ENCODE peak calls at places on chromosome 7, in eight cellular contexts. T, I, W, N, Q, X, U and V are unnamed samples.

GRCh38 chr7:86942081-86942480 is 117.4 kb downstream of the ELAPOR2 start:
- DNase-seq in U (no peak), N (no peak), Q (no peak), T (no peak), I (no peak), W (no peak), X (no peak), V (no peak)

GRCh38 chr7:25940086-25940906 is 211.7 kb upstream of the NFE2L3 start:
- DNase-seq in U (no peak), Q (no peak), I (no peak), X (no peak), N (no peak), T (no peak), W (no peak), V (no peak)

GRCh38 chr7:147804032-147804431 is 786.5 kb upstream of the C7orf33 start:
- DNase-seq in T (no peak), Q (no peak), N (no peak), I (no peak), U (no peak), W (no peak), X (no peak), V (no peak)

GRCh38 chr7:9921326-9921725 is 1052.3 kb upstream of the PHF14 start:
- DNase-seq in W (no peak), T (no peak), N (no peak), X (no peak), I (no peak), Q (no peak), U (no peak), V (no peak)

GRCh38 chr7:66110861-66111260 is 3.8 kb upstream of the CRCP start:
- DNase-seq in N (no peak), Q (peak; percentile 17), I (no peak), U (no peak), T (no peak), X (no peak), W (no peak), V (no peak)

GRCh38 chr7:4131043-4131442 is 551.1 kb upstream of the FOXK1 start:
- DNase-seq in I (no peak), U (no peak), X (no peak), W (no peak), T (no peak), N (peak; percentile 24), Q (no peak), V (no peak)

GRCh38 chr7:99459087-99459486 is 6.9 kb downstream of the ATP5MF start:
- DNase-seq in Q (no peak), T (no peak), X (peak; percentile 19), W (no peak), U (no peak), I (no peak), N (no peak), V (peak; percentile 13)

GRCh38 chr7:69367785-69368184 is 230.5 kb upstream of the AUTS2 start:
- DNase-seq in T (no peak), U (no peak), I (no peak), Q (peak; percentile 36), W (no peak), X (no peak), N (no peak), V (no peak)

GRCh38 chr7:66903360-66904062 is 17.5 kb upstream of the TMEM248 start:
- DNase-seq in U (no peak), Q (no peak), I (no peak), X (no peak), W (no peak), T (no peak), N (no peak), V (no peak)

GRCh38 chr7:98107313-98107691 is 640 bp downstream of the LMTK2 start:
- DNase-seq in X (no peak), Q (no peak), I (no peak), W (no peak), T (no peak), N (no peak), U (peak; percentile 70), V (no peak)

GRCh38 chr7:95798401-95798930 is 26.1 kb downstream of the DYNC1I1 start:
- DNase-seq in W (no peak), N (no peak), T (no peak), Q (no peak), X (no peak), U (no peak), I (no peak), V (no peak)

GRCh38 chr7:128405345-128406146 is 4.2 kb downstream of the IMPDH1 start:
- DNase-seq in W (peak; percentile 64), X (peak; percentile 44), I (no peak), T (no peak), Q (no peak), U (peak; percentile 74), N (peak; percentile 82), V (peak; percentile 57)

GRCh38 chr7:35257251-35258124 is 3.6 kb upstream of the TBX20 start:
- DNase-seq in X (no peak), Q (no peak), I (no peak), T (no peak), N (no peak), U (no peak), W (no peak), V (no peak)

GRCh38 chr7:83486957-83487356 is 162.0 kb downstream of the SEMA3E start:
- DNase-seq in T (no peak), W (no peak), I (no peak), N (no peak), U (no peak), Q (no peak), X (no peak), V (no peak)

GRCh38 chr7:83484266-83484665 is 164.7 kb downstream of the SEMA3E start:
- DNase-seq in W (no peak), T (no peak), I (no peak), N (no peak), X (no peak), U (no peak), Q (no peak), V (no peak)

GRCh38 chr7:83486536-83486935 is 162.4 kb downstream of the SEMA3E start:
- DNase-seq in T (no peak), W (no peak), X (no peak), U (no peak), N (no peak), Q (no peak), I (no peak), V (no peak)
- H3K4me1 ChIP-seq in T (no peaks in the 10 kb centered on the region), W (no peaks in the 10 kb centered on the region), X (no peaks in the 10 kb centered on the region), U (no peaks in the 10 kb centered on the region), N (no peaks in the 10 kb centered on the region), Q (no peaks in the 10 kb centered on the region), I (peaks cover 3% of the 10 kb centered on the region), V (no peaks in the 10 kb centered on the region)

GRCh38 chr7:105088456-105088855 is 74.5 kb downstream of the KMT2E start:
- DNase-seq in T (no peak), W (no peak), I (no peak), X (no peak), N (no peak), U (no peak), Q (no peak), V (no peak)

GRCh38 chr7:105087981-105088380 is 74.0 kb downstream of the KMT2E start:
- DNase-seq in U (no peak), I (no peak), N (no peak), Q (no peak), T (no peak), X (no peak), W (no peak), V (no peak)

GRCh38 chr7:105084581-105084980 is 70.6 kb downstream of the KMT2E start:
- DNase-seq in I (no peak), Q (no peak), W (no peak), U (no peak), X (no peak), N (no peak), T (no peak), V (no peak)

DNA sequence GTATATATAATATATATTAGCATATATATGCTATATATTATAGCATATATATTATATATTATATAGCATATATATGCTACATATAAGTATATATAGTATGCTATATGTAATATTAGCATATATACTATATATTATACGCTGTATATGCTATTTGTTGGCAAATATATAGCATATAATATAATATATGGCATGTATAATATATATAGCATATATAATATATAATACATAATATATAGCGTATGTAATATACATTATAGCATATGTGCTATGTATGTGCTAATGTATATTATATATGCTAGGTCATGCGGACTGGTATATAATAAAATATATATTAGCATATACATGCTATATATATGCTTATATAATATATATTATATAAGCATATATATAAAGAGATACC is 72.8 kb downstream of the KMT2E start:
- DNase-seq in N (no peak), X (no peak), I (no peak), Q (no peak), W (no peak), T (no peak), U (no peak), V (no peak)
- H3K4me1 ChIP-seq in N (no peaks in the 10 kb centered on the region), X (no peaks in the 10 kb centered on the region), I (no peaks in the 10 kb centered on the region), Q (no peaks in the 10 kb centered on the region), W (no peaks in the 10 kb centered on the region), T (no peaks in the 10 kb centered on the region), U (no peaks in the 10 kb centered on the region), V (no peaks in the 10 kb centered on the region)

DNA sequence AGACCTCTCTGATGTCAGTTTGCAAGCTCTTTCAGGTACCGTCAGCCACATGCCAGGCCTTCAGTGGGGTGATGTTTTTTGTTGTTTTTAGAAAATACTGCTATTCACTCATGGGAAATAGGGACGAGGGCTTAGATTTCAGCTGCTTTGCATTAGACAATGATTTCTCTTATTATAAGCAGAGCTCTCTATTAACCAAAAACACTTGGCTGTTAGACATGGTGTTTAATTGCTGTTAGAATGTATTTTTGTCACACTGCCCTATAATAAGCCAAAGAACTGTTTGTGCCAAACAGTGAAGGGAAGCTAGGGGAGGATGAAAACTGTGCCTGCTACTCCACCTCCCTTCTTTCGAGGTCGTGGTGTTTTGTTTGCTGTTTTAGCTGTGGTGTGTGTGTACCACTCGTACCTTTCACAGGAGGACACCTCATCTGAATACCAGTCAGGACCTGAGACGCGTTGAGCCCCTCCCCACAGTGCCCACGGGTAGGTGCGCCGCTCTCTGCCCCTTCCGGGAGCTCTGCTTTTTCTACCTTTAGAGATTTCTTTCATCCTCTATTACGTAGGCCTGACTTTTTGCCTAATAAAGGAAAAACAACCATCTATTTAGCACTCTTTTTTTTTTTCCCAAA is 57.9 kb downstream of the CUX1 start:
- DNase-seq in N (no peak), W (no peak), Q (no peak), I (no peak), T (no peak), U (no peak), X (no peak), V (no peak)
- H3K4me1 ChIP-seq in N (peaks cover 4% of the 10 kb centered on the region), W (peaks cover 6% of the 10 kb centered on the region), Q (peaks cover 77% of the 10 kb centered on the region), I (peaks cover 11% of the 10 kb centered on the region), T (no peaks in the 10 kb centered on the region), U (peaks cover 20% of the 10 kb centered on the region), X (no peaks in the 10 kb centered on the region), V (peaks cover 6% of the 10 kb centered on the region)

DNA sequence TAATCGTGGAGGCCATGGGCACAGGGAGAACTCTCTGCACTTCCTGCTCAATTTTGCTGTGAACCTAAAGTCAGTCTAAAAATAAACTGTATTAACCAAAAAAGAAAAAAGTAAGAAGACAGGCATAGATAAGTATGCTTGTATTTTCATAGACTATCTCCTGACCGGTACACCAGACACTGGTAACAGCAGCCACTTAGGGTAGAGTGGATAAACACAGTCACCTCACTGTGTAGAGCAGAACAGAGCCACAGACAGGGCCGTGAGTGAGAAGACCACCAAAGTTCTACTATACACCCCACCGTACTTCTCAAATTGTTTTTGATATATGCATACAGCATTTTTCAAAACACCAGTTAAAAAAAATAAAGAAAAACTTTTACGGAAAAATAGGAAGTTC is 25.0 kb downstream of the NUDCD3 start:
- DNase-seq in U (no peak), T (no peak), N (no peak), Q (no peak), X (no peak), W (no peak), I (no peak), V (no peak)
- H3K4me1 ChIP-seq in U (peaks cover 4% of the 10 kb centered on the region), T (peaks cover 9% of the 10 kb centered on the region), N (peaks cover 19% of the 10 kb centered on the region), Q (no peaks in the 10 kb centered on the region), X (peaks cover 6% of the 10 kb centered on the region), W (no peaks in the 10 kb centered on the region), I (peaks cover 10% of the 10 kb centered on the region), V (peaks cover 47% of the 10 kb centered on the region)